ENCODE peak calls at places on chromosomes 7 and 10, in eight cellular contexts. T is HS-27A; W is kidney glomerular epithelial cell; R is mesendoderm; M is activated CD4-positive, alpha-beta T cell treated with anti-CD3 and anti-CD28 coated beads for 24 hours; K is stimulated activated CD8-positive, alpha-beta memory T cell treated with anti-CD3 and anti-CD28 coated beads, Interleukin-12 subunit alpha, Interleukin-12 subunit beta, amount 100 ng/mL, for 1 hour; O is T-cell; Y is cardiac muscle cell. X is an unnamed sample.

GRCh38 chr10:8060010-8060703 is 5.7 kb downstream of the GATA3 start:
- DNase-seq in W (no peak), T (no peak), O (peak), K (no peak), R (no peak), Y (no peak), M (no peak), X (no peak)

GRCh38 chr10:6737758-6738463 is 157.8 kb upstream of the PRKCQ start:
- DNase-seq in R (no peak), T (no peak), Y (no peak), O (no peak), M (no peak), W (no peak), K (no peak), X (no peak)

GRCh38 chr7:101608772-101609713 is 20.1 kb downstream of the MYL10 start:
- DNase-seq in O (no peak), W (no peak), R (peak), K (no peak), T (no peak), Y (no peak), M (no peak), X (peak)

GRCh38 chr7:104943502-104944343 is 70.3 kb upstream of the KMT2E start:
- DNase-seq in R (peak), W (peak), M (peak), T (no peak), K (peak), O (peak), Y (peak), X (peak)

GRCh38 chr7:52017802-52018679 is 701.4 kb upstream of the COBL start:
- DNase-seq in O (no peak), R (peak), M (no peak), T (no peak), Y (peak), W (no peak), K (no peak), X (no peak)

GRCh38 chr10:13036841-13037240 is 35.3 kb upstream of the CCDC3 start:
- DNase-seq in R (no peak), T (no peak), O (no peak), K (no peak), Y (no peak), W (no peak), M (no peak), X (no peak)

GRCh38 chr7:132508724-132509348 is 67.4 kb downstream of the PLXNA4 start:
- DNase-seq in R (peak), O (no peak), Y (peak), W (no peak), M (no peak), T (no peak), K (no peak), X (no peak)

GRCh38 chr7:16223963-16224707 is 197.2 kb downstream of the CRPPA start:
- DNase-seq in W (no peak), O (peak), K (peak), R (no peak), T (no peak), M (no peak), Y (no peak), X (no peak)

GRCh38 chr10:64075604-64076003 is 554.4 kb downstream of the REEP3 start:
- DNase-seq in R (no peak), K (no peak), M (no peak), Y (no peak), O (no peak), T (no peak), W (no peak), X (no peak)

GRCh38 chr10:46543379-46544014 is 13.0 kb downstream of the GPRIN2 start:
- DNase-seq in R (no peak), Y (no peak), T (no peak), W (no peak), K (no peak), O (no peak), M (no peak), X (no peak)

GRCh38 chr10:86642499-86642898 is 11.8 kb upstream of the OPN4 start:
- DNase-seq in T (no peak), R (no peak), Y (no peak), K (no peak), M (no peak), W (no peak), O (no peak), X (no peak)

GRCh38 chr7:51226916-51227535 is 89.6 kb downstream of the COBL start:
- DNase-seq in M (no peak), K (no peak), W (no peak), T (no peak), R (no peak), O (no peak), Y (no peak), X (no peak)

GRCh38 chr10:96448021-96448457 is 65.7 kb downstream of the TLL2 start:
- DNase-seq in K (no peak), T (no peak), Y (no peak), R (no peak), W (no peak), O (no peak), M (no peak), X (no peak)

GRCh38 chr10:72692897-72693598 is 1.1 kb downstream of the MCU start:
- DNase-seq in W (no peak), K (no peak), T (no peak), Y (peak), M (no peak), O (no peak), R (peak), X (no peak)

GRCh38 chr10:27687808-27688207 is 57.8 kb downstream of the MKX start:
- DNase-seq in T (no peak), O (no peak), W (no peak), R (no peak), Y (no peak), K (no peak), M (no peak), X (no peak)

GRCh38 chr7:96219382-96220130 is 102.3 kb downstream of the SLC25A13 start:
- DNase-seq in W (peak), K (no peak), T (no peak), Y (no peak), R (no peak), O (no peak), M (no peak), X (peak)

GRCh38 chr7:135673360-135673706 is 11.0 kb downstream of the STMP1 start:
- DNase-seq in Y (no peak), W (peak), R (no peak), O (no peak), K (no peak), T (no peak), M (no peak), X (no peak)

GRCh38 chr7:123643495-123644428 is 11.9 kb upstream of the LMOD2 start:
- DNase-seq in Y (peak), W (peak), O (no peak), M (no peak), T (peak), K (no peak), R (peak), X (peak)

GRCh38 chr10:8130973-8131911 is 76.8 kb downstream of the GATA3 start:
- DNase-seq in K (no peak), O (no peak), R (no peak), Y (no peak), M (peak), W (no peak), T (peak), X (peak)

GRCh38 chr10:70198696-70199466 is 28.6 kb upstream of the SAR1A start:
- DNase-seq in T (no peak), O (no peak), W (no peak), M (no peak), K (no peak), R (peak), Y (peak), X (no peak)

GRCh38 chr7:34260282-34260681 is 354.9 kb downstream of the BMPER start:
- DNase-seq in O (no peak), W (peak), T (peak), K (no peak), M (no peak), R (peak), Y (no peak), X (peak)

GRCh38 chr10:63064706-63065105 is 68.4 kb upstream of the NRBF2 start:
- DNase-seq in W (no peak), R (peak), T (no peak), K (no peak), O (no peak), M (no peak), Y (no peak), X (no peak)

GRCh38 chr10:58157076-58157766 is 110.5 kb downstream of the IPMK start:
- DNase-seq in T (peak), W (peak), O (no peak), Y (no peak), M (no peak), K (no peak), R (no peak), X (peak)

GRCh38 chr10:100825946-100826660 is 80.7 kb downstream of the PAX2 start:
- DNase-seq in Y (no peak), W (no peak), R (no peak), M (no peak), O (no peak), T (no peak), K (no peak), X (no peak)

GRCh38 chr10:83518779-83519178 is 620.5 kb upstream of the GHITM start:
- DNase-seq in Y (no peak), W (no peak), K (no peak), O (no peak), T (no peak), M (no peak), R (no peak), X (no peak)

GRCh38 chr7:107373354-107373753 is 96.5 kb upstream of the GPR22 start:
- DNase-seq in O (no peak), M (no peak), K (no peak), W (no peak), R (no peak), T (no peak), Y (no peak), X (no peak)

X was measured in kidney epithelial cell.